ENCODE peak calls at places on chromosomes 5 and 9, in nine cellular contexts. One of them, this sample, is unnamed.

GRCh38 chr9:76534031-76534430 is 75.0 kb downstream of the GCNT1 start:
- DNase-seq in SK-N-SH: no peak
- DNase-seq in neural progenitor cell: no peak
- DNase-seq in HCT116: no peak
- DNase-seq in GM23248: peak
- DNase-seq in PC-3: no peak
- DNase-seq in hepatocyte: no peak
- DNase-seq in GM23338: no peak
- DNase-seq in OCI-LY7: no peak
- DNase-seq in this sample: no peak

GRCh38 chr5:9381464-9381863 is 164.4 kb downstream of the SEMA5A start:
- DNase-seq in GM23338: no peak
- DNase-seq in SK-N-SH: no peak
- DNase-seq in neural progenitor cell: no peak
- DNase-seq in GM23248: no peak
- DNase-seq in hepatocyte: no peak
- DNase-seq in PC-3: no peak
- DNase-seq in HCT116: no peak
- DNase-seq in OCI-LY7: no peak
- DNase-seq in this sample: no peak

GRCh38 chr5:10699987-10700386 is 61.0 kb downstream of the DAP start:
- DNase-seq in PC-3: no peak
- DNase-seq in GM23338: no peak
- DNase-seq in OCI-LY7: peak
- DNase-seq in SK-N-SH: no peak
- DNase-seq in GM23248: no peak
- DNase-seq in neural progenitor cell: no peak
- DNase-seq in hepatocyte: no peak
- DNase-seq in HCT116: no peak
- DNase-seq in this sample: no peak

GRCh38 chr5:88707216-88707965 is 175.6 kb downstream of the MEF2C start:
- DNase-seq in PC-3: peak
- DNase-seq in GM23338: no peak
- DNase-seq in SK-N-SH: no peak
- DNase-seq in OCI-LY7: no peak
- DNase-seq in hepatocyte: no peak
- DNase-seq in GM23248: no peak
- DNase-seq in neural progenitor cell: no peak
- DNase-seq in HCT116: no peak
- DNase-seq in this sample: no peak

GRCh38 chr9:33159058-33159759 is 7.9 kb downstream of the B4GALT1 start:
- DNase-seq in SK-N-SH: no peak
- DNase-seq in GM23338: no peak
- DNase-seq in GM23248: peak
- DNase-seq in hepatocyte: peak
- DNase-seq in OCI-LY7: peak
- DNase-seq in PC-3: peak
- DNase-seq in HCT116: no peak
- DNase-seq in neural progenitor cell: no peak
- DNase-seq in this sample: peak

GRCh38 chr5:15376803-15377202 is 123.2 kb upstream of the FBXL7 start:
- DNase-seq in SK-N-SH: no peak
- DNase-seq in hepatocyte: no peak
- DNase-seq in GM23248: peak
- DNase-seq in HCT116: no peak
- DNase-seq in OCI-LY7: no peak
- DNase-seq in PC-3: no peak
- DNase-seq in GM23338: no peak
- DNase-seq in neural progenitor cell: no peak
- DNase-seq in this sample: no peak

GRCh38 chr5:173493846-173494245 is 122.6 kb downstream of the BOD1 start:
- DNase-seq in PC-3: no peak
- DNase-seq in OCI-LY7: no peak
- DNase-seq in hepatocyte: no peak
- DNase-seq in GM23338: no peak
- DNase-seq in HCT116: no peak
- DNase-seq in GM23248: no peak
- DNase-seq in neural progenitor cell: no peak
- DNase-seq in SK-N-SH: no peak
- DNase-seq in this sample: no peak

GRCh38 chr9:33465096-33465495 is 8.6 kb downstream of the NOL6 start:
- DNase-seq in GM23248: no peak
- DNase-seq in OCI-LY7: no peak
- DNase-seq in GM23338: no peak
- DNase-seq in SK-N-SH: peak
- DNase-seq in HCT116: no peak
- DNase-seq in hepatocyte: no peak
- DNase-seq in PC-3: no peak
- DNase-seq in neural progenitor cell: no peak
- DNase-seq in this sample: no peak

GRCh38 chr9:19460258-19460657 is 51.4 kb downstream of the ACER2 start:
- DNase-seq in HCT116: no peak
- DNase-seq in GM23248: no peak
- DNase-seq in neural progenitor cell: no peak
- DNase-seq in GM23338: no peak
- DNase-seq in OCI-LY7: no peak
- DNase-seq in SK-N-SH: no peak
- DNase-seq in PC-3: no peak
- DNase-seq in hepatocyte: no peak
- DNase-seq in this sample: no peak

GRCh38 chr9:129703667-129704355 is 38.4 kb downstream of the PRRX2 start:
- DNase-seq in hepatocyte: no peak
- DNase-seq in GM23248: peak
- DNase-seq in neural progenitor cell: no peak
- DNase-seq in PC-3: no peak
- DNase-seq in SK-N-SH: no peak
- DNase-seq in OCI-LY7: no peak
- DNase-seq in HCT116: no peak
- DNase-seq in GM23338: no peak
- DNase-seq in this sample: no peak

GRCh38 chr5:180332051-180332517 is 21.1 kb downstream of the GFPT2 start:
- DNase-seq in PC-3: peak
- DNase-seq in hepatocyte: no peak
- DNase-seq in OCI-LY7: no peak
- DNase-seq in SK-N-SH: peak
- DNase-seq in GM23338: peak
- DNase-seq in GM23248: peak
- DNase-seq in neural progenitor cell: peak
- DNase-seq in HCT116: no peak
- DNase-seq in this sample: no peak

GRCh38 chr9:38087934-38088925 is 19.2 kb upstream of the SHB start:
- DNase-seq in GM23248: peak
- DNase-seq in PC-3: peak
- DNase-seq in OCI-LY7: peak
- DNase-seq in HCT116: peak
- DNase-seq in SK-N-SH: peak
- DNase-seq in hepatocyte: peak
- DNase-seq in neural progenitor cell: peak
- DNase-seq in GM23338: peak
- DNase-seq in this sample: peak

GRCh38 chr9:37908698-37909186 is 4.8 kb upstream of the SLC25A51 start:
- DNase-seq in SK-N-SH: no peak
- DNase-seq in GM23338: no peak
- DNase-seq in hepatocyte: peak
- DNase-seq in neural progenitor cell: no peak
- DNase-seq in HCT116: no peak
- DNase-seq in PC-3: peak
- DNase-seq in GM23248: peak
- DNase-seq in OCI-LY7: no peak
- DNase-seq in this sample: no peak

GRCh38 chr9:69945671-69946141 is 97.9 kb upstream of the MAMDC2 start:
- DNase-seq in hepatocyte: peak
- DNase-seq in neural progenitor cell: no peak
- DNase-seq in GM23248: peak
- DNase-seq in SK-N-SH: no peak
- DNase-seq in PC-3: no peak
- DNase-seq in GM23338: no peak
- DNase-seq in HCT116: no peak
- DNase-seq in OCI-LY7: no peak
- DNase-seq in this sample: no peak

GRCh38 chr9:93670208-93671029 is 94.0 kb downstream of the PHF2 start:
- DNase-seq in OCI-LY7: no peak
- DNase-seq in SK-N-SH: peak
- DNase-seq in GM23248: peak
- DNase-seq in PC-3: no peak
- DNase-seq in GM23338: no peak
- DNase-seq in neural progenitor cell: no peak
- DNase-seq in HCT116: no peak
- DNase-seq in hepatocyte: no peak
- DNase-seq in this sample: no peak

DNA sequence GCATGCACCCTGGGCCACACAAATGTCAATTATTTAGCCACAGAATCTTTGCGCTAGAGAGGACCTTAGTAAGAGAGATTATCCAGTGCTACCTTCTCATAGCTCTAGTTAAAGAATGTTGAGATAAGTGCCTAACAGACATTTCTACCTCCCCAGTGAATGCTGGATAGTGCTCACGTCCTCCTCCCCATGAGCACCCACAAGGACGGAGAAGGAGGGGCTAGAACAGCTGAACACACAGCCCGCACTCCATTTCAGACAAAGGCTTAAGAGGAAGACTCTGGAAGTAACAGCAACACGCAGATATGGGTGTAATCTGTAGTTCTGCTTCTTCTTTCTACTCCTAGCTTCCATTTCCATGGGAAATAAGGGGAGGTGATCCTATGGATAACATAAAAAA is 120.5 kb downstream of the FEM1C start:
- DNase-seq in GM23248: no peak
- DNase-seq in PC-3: no peak
- DNase-seq in GM23338: no peak
- DNase-seq in neural progenitor cell: no peak
- DNase-seq in SK-N-SH: no peak
- DNase-seq in hepatocyte: no peak
- DNase-seq in OCI-LY7: no peak
- DNase-seq in HCT116: no peak
- DNase-seq in this sample: no peak
- TF ChIP-seq EZH2phosphoT487 in GM23248: no peak
- TF ChIP-seq EZH2phosphoT487 in PC-3: no peak
- TF ChIP-seq EZH2phosphoT487 in GM23338: no peak
- TF ChIP-seq EZH2phosphoT487 in neural progenitor cell: no peak
- TF ChIP-seq EZH2phosphoT487 in SK-N-SH: no peak
- TF ChIP-seq EZH2phosphoT487 in hepatocyte: no peak
- TF ChIP-seq EZH2phosphoT487 in OCI-LY7: no peak
- TF ChIP-seq EZH2phosphoT487 in HCT116: no peak
- TF ChIP-seq EZH2phosphoT487 in this sample: no peak

GRCh38 chr5:123455640-123456039 is 32.4 kb upstream of the CEP120 start:
- DNase-seq in neural progenitor cell: no peak
- DNase-seq in hepatocyte: no peak
- DNase-seq in OCI-LY7: no peak
- DNase-seq in HCT116: no peak
- DNase-seq in GM23248: no peak
- DNase-seq in GM23338: no peak
- DNase-seq in SK-N-SH: no peak
- DNase-seq in PC-3: no peak
- DNase-seq in this sample: peak
- H3K4me3 ChIP-seq in neural progenitor cell: no peak
- H3K4me3 ChIP-seq in hepatocyte: no peak
- H3K4me3 ChIP-seq in OCI-LY7: no peak
- H3K4me3 ChIP-seq in HCT116: no peak
- H3K4me3 ChIP-seq in GM23248: no peak
- H3K4me3 ChIP-seq in GM23338: no peak
- H3K4me3 ChIP-seq in SK-N-SH: no peak
- H3K4me3 ChIP-seq in PC-3: no peak
- H3K4me3 ChIP-seq in this sample: peak

DNA sequence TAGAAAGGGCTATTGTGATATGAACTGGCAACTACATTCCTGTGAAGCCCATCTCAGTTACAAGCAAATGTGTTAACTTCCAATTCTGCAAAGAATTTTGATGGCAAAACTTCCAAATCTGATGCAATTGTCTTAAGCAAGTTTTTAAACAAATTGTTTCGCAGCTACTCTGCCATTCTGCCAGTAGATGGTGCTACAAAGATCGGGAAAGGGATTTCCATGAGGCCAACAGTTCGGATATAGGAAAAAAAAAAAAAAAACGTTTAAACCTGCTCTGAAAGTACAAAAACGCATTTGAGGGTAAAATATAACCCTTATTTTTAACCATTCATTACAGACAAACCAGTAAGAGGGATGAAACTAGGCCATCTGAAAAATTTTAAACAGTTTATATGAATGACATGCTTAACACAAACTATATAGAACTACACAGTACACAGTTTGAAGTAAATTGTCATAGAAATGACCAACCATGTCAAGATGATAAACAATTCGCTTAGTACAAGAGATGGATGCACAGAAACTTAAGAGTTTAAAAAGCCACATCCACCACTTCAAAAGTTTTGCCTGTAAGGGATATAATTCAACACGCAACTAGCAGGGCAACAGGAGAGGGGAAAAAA is 2.2 kb downstream of the HNRNPA0 start:
- DNase-seq in HCT116: peak
- DNase-seq in PC-3: peak
- DNase-seq in GM23338: peak
- DNase-seq in GM23248: peak
- DNase-seq in hepatocyte: peak
- DNase-seq in OCI-LY7: peak
- DNase-seq in SK-N-SH: peak
- DNase-seq in neural progenitor cell: peak
- DNase-seq in this sample: peak
- TF ChIP-seq EZH2phosphoT487 in HCT116: no peak
- TF ChIP-seq EZH2phosphoT487 in PC-3: no peak
- TF ChIP-seq EZH2phosphoT487 in GM23338: no peak
- TF ChIP-seq EZH2phosphoT487 in GM23248: no peak
- TF ChIP-seq EZH2phosphoT487 in hepatocyte: no peak
- TF ChIP-seq EZH2phosphoT487 in OCI-LY7: no peak
- TF ChIP-seq EZH2phosphoT487 in SK-N-SH: no peak
- TF ChIP-seq EZH2phosphoT487 in neural progenitor cell: no peak
- TF ChIP-seq EZH2phosphoT487 in this sample: no peak

DNA sequence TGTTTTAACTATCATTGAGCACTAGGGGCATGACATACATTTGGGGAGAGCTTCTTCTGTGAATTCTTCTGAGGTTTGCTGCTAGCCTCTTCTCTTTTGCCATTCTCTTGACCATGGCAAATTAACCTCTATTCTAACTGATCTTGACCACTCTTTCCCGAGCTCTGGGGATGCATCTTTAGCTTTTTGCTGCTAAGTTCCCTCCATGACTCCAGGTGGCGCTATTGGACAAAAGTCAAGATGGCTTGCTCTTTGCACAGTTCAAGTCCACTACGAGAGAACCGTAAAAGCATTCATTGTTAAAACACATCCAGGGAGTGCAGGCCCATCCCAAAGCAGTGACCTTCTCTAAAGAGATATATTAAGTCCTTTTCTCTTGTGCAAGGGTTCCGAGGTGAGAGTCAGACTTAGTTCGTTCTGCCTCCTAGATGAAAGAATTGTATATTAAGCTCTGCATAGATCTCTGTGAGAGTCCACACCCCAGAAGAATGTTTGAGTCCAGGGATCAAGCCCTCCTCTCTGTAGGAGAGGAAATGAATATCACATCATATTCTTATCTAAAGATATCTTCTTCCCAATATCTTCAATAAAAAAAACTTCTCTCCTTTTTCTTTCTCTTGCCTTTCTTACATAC is 1152.9 kb upstream of the CDH6 start:
- DNase-seq in GM23248: peak
- DNase-seq in HCT116: peak
- DNase-seq in GM23338: peak
- DNase-seq in SK-N-SH: peak
- DNase-seq in hepatocyte: peak
- DNase-seq in PC-3: peak
- DNase-seq in neural progenitor cell: peak
- DNase-seq in OCI-LY7: peak
- DNase-seq in this sample: peak
- H3K4me3 ChIP-seq in GM23248: no peak
- H3K4me3 ChIP-seq in HCT116: no peak
- H3K4me3 ChIP-seq in GM23338: no peak
- H3K4me3 ChIP-seq in SK-N-SH: no peak
- H3K4me3 ChIP-seq in hepatocyte: no peak
- H3K4me3 ChIP-seq in PC-3: no peak
- H3K4me3 ChIP-seq in neural progenitor cell: no peak
- H3K4me3 ChIP-seq in OCI-LY7: no peak
- H3K4me3 ChIP-seq in this sample: no peak